ENCODE peak calls at places on chromosomes 7 and 10, in nine cellular contexts. C is RPMI8226; T is stimulated activated CD4-positive, alpha-beta T cell treated with anti-CD3 and anti-CD28 coated beads, Interleukin-2, amount 100 ng/mL, for 24 hours; K is A673; Z is activated CD8-positive, alpha-beta memory T cell treated with anti-CD3 and anti-CD28 coated beads, Interleukin-2, amount 50 U/mL, for 48 hours; O is activated B cell treated with CpG ODN at 0.5 μM for 24 hours; F is Calu3; Q is BE2C; H is HTR-8/SVneo. A is an unnamed sample.
A peak's percentile ranks its signal among the peaks of the same experiment; 100 is the strongest.

GRCh38 chr10:112570585-112570984 is 123.6 kb downstream of the VTI1A start:
- DNase-seq in C (no peak), T (no peak), K (no peak), Z (no peak), O (no peak), F (no peak), Q (no peak), H (no peak), A (no peak)

GRCh38 chr7:148084138-148084537 is 506.4 kb upstream of the C7orf33 start:
- DNase-seq in C (peak; percentile 61), T (no peak), K (peak; percentile 76), Z (no peak), O (no peak), F (peak; percentile 44), Q (peak; percentile 74), H (peak; percentile 6), A (no peak)

GRCh38 chr7:102469972-102470825 is 5.4 kb downstream of the LRWD1 start:
- DNase-seq in C (no peak), T (peak; percentile 13), K (no peak), Z (no peak), O (no peak), F (no peak), Q (peak; percentile 13), H (no peak), A (no peak)

GRCh38 chr7:100102950-100103840 is 1.8 kb downstream of the AP4M1 start:
- DNase-seq in C (no peak), T (no peak), K (no peak), Z (no peak), O (no peak), F (no peak), Q (no peak), H (peak; percentile 90), A (no peak)

GRCh38 chr7:55567495-55568070 is 4.7 kb downstream of the VOPP1 start:
- DNase-seq in C (peak; percentile 90), T (peak; percentile 24), K (no peak), Z (no peak), O (no peak), F (no peak), Q (no peak), H (no peak), A (no peak)

GRCh38 chr7:8226526-8226925 is 35.4 kb downstream of the ICA1 start:
- DNase-seq in C (no peak), T (no peak), K (no peak), Z (no peak), O (no peak), F (no peak), Q (no peak), H (no peak), A (no peak)

GRCh38 chr7:128268233-128268632 is 27.2 kb downstream of the LEP start:
- DNase-seq in C (no peak), T (no peak), K (no peak), Z (no peak), O (no peak), F (no peak), Q (no peak), H (no peak), A (no peak)

GRCh38 chr7:88314092-88314491 is 7.4 kb upstream of the STEAP4 start:
- DNase-seq in C (peak; percentile 56), T (no peak), K (no peak), Z (no peak), O (no peak), F (no peak), Q (no peak), H (no peak), A (no peak)

GRCh38 chr7:140485463-140486265 is 6.4 kb upstream of the MKRN1 start:
- DNase-seq in C (no peak), T (no peak), K (no peak), Z (no peak), O (no peak), F (peak; percentile 13), Q (no peak), H (no peak), A (no peak)

GRCh38 chr7:35748348-35748747 is 52.5 kb upstream of the SEPTIN7 start:
- DNase-seq in C (no peak), T (no peak), K (no peak), Z (no peak), O (no peak), F (no peak), Q (no peak), H (no peak), A (no peak)

GRCh38 chr7:7321681-7322080 is 139.3 kb downstream of the C1GALT1 start:
- DNase-seq in C (no peak), T (no peak), K (no peak), Z (no peak), O (peak; percentile 18), F (peak; percentile 49), Q (no peak), H (no peak), A (no peak)

GRCh38 chr10:131839351-131839750 is 61.5 kb upstream of the PPP2R2D start:
- DNase-seq in C (no peak), T (no peak), K (no peak), Z (no peak), O (no peak), F (no peak), Q (no peak), H (no peak), A (peak; percentile 2)

GRCh38 chr10:16644146-16644545 is 122.5 kb upstream of the C1QL3 start:
- DNase-seq in C (no peak), T (no peak), K (no peak), Z (no peak), O (no peak), F (peak; percentile 9), Q (no peak), H (peak; percentile 3), A (no peak)

GRCh38 chr10:122323941-122324675 is 50.4 kb upstream of the PLEKHA1 start:
- DNase-seq in C (no peak), T (no peak), K (no peak), Z (no peak), O (no peak), F (no peak), Q (no peak), H (no peak), A (no peak)

GRCh38 chr10:33337335-33337854 is 2.9 kb upstream of the NRP1 start:
- DNase-seq in C (peak; percentile 6), T (no peak), K (peak; percentile 49), Z (no peak), O (no peak), F (peak; percentile 38), Q (peak; percentile 30), H (peak; percentile 23), A (peak; percentile 45)

GRCh38 chr7:92135100-92135429 is 788 bp upstream of the CYP51A1 start:
- DNase-seq in C (no peak), T (peak; percentile 17), K (peak; percentile 45), Z (peak; percentile 58), O (no peak), F (no peak), Q (no peak), H (no peak), A (peak; percentile 13)

GRCh38 chr10:19730848-19731247 is 85.4 kb upstream of the PLXDC2 start:
- DNase-seq in C (no peak), T (no peak), K (no peak), Z (no peak), O (no peak), F (no peak), Q (no peak), H (no peak), A (no peak)

GRCh38 chr7:155911471-155912105 is 99.3 kb upstream of the SHH start:
- DNase-seq in C (no peak), T (no peak), K (no peak), Z (no peak), O (no peak), F (no peak), Q (no peak), H (no peak), A (no peak)

GRCh38 chr7:151834281-151835035 is 42.5 kb downstream of the PRKAG2 start:
- DNase-seq in C (no peak), T (no peak), K (no peak), Z (no peak), O (no peak), F (no peak), Q (no peak), H (no peak), A (no peak)

GRCh38 chr7:15737586-15737985 is 51.1 kb upstream of the MEOX2 start:
- DNase-seq in C (no peak), T (no peak), K (no peak), Z (no peak), O (no peak), F (no peak), Q (no peak), H (no peak), A (no peak)

GRCh38 chr10:12165036-12165435 is 30.7 kb downstream of the NUDT5 start:
- DNase-seq in C (no peak), T (no peak), K (no peak), Z (no peak), O (no peak), F (no peak), Q (no peak), H (no peak), A (no peak)

GRCh38 chr7:128944487-128945236 is 6.9 kb downstream of the IRF5 start:
- DNase-seq in C (no peak), T (no peak), K (no peak), Z (no peak), O (no peak), F (no peak), Q (no peak), H (no peak), A (no peak)

GRCh38 chr10:24947304-24948097 is 4.9 kb downstream of the PRTFDC1 start:
- DNase-seq in C (no peak), T (no peak), K (peak; percentile 63), Z (no peak), O (no peak), F (no peak), Q (no peak), H (no peak), A (no peak)